ENCODE peak calls at places on chromosomes 7 and 10, in four cellular contexts. X is tibial artery, U is adrenal gland, L is transverse colon. C is an unnamed sample.

GRCh38 chr10:132632851-132633684 is 95.5 kb downstream of the INPP5A start:
- DNase-seq in X (no peak), U (no peak), L (no peak), C (no peak)

GRCh38 chr10:116688241-116688711 is 54.1 kb downstream of the HSPA12A start:
- DNase-seq in X (peak; percentile 36), U (no peak), L (no peak), C (peak; percentile 57)

GRCh38 chr7:66376264-66376945 is 171.3 kb downstream of the TPST1 start:
- DNase-seq in X (no peak), U (no peak), L (no peak), C (peak; percentile 29)

GRCh38 chr10:50604823-50605222 is 18.9 kb downstream of the SGMS1 start:
- DNase-seq in X (no peak), U (no peak), L (no peak), C (no peak)

GRCh38 chr7:135499818-135500217 is 10.1 kb downstream of the CNOT4 start:
- DNase-seq in X (no peak), U (no peak), L (no peak), C (no peak)

GRCh38 chr10:130777507-130778165 is 533.9 kb downstream of the TCERG1L start:
- DNase-seq in X (no peak), U (no peak), L (no peak), C (no peak)

GRCh38 chr7:151083071-151083823 is at the start of gene TMUB1:
- DNase-seq in X (peak; percentile 82), U (peak; percentile 88), L (peak; percentile 86), C (peak; percentile 87)

GRCh38 chr10:112214335-112214941 is 30.9 kb upstream of the GPAM start:
- DNase-seq in X (no peak), U (no peak), L (no peak), C (no peak)

GRCh38 chr7:24540956-24541355 is 32.3 kb upstream of the PALS2 start:
- DNase-seq in X (no peak), U (no peak), L (no peak), C (no peak)

GRCh38 chr10:91077549-91078017 is 142.9 kb upstream of the PCGF5 start:
- DNase-seq in X (peak; percentile 46), U (peak; percentile 94), L (peak; percentile 83), C (peak; percentile 56)

GRCh38 chr10:69549959-69550358 is 23.3 kb downstream of the NEUROG3 start:
- DNase-seq in X (no peak), U (no peak), L (no peak), C (no peak)

GRCh38 chr7:87218941-87219544 is 489 bp downstream of the TMEM243 start:
- DNase-seq in X (peak; percentile 78), U (peak; percentile 74), L (peak; percentile 59), C (peak; percentile 60)

GRCh38 chr10:120085386-120085785 is 192.9 kb downstream of the SEC23IP start:
- DNase-seq in X (no peak), U (no peak), L (no peak), C (peak; percentile 16)

GRCh38 chr10:129853236-129853946 is 110.7 kb downstream of the EBF3 start:
- DNase-seq in X (no peak), U (no peak), L (no peak), C (no peak)

GRCh38 chr10:110432084-110432483 is 65.6 kb upstream of the DUSP5 start:
- DNase-seq in X (no peak), U (no peak), L (no peak), C (no peak)

GRCh38 chr10:100307716-100308115 is 21.2 kb upstream of the BLOC1S2 start:
- DNase-seq in X (no peak), U (no peak), L (no peak), C (no peak)

GRCh38 chr10:30788307-30788706 is 158.8 kb upstream of the LYZL2 start:
- DNase-seq in X (no peak), U (no peak), L (no peak), C (no peak)

GRCh38 chr7:105439174-105439893 is 50.6 kb upstream of the SRPK2 start:
- DNase-seq in X (no peak), U (no peak), L (peak; percentile 22), C (no peak)

GRCh38 chr10:14552010-14552409 is 221.3 kb upstream of the FRMD4A start:
- DNase-seq in X (no peak), U (no peak), L (no peak), C (no peak)

GRCh38 chr7:94761451-94761850 is 105.5 kb upstream of the SGCE start:
- DNase-seq in X (no peak), U (no peak), L (no peak), C (no peak)

GRCh38 chr10:113007343-113007771 is 57.3 kb downstream of the TCF7L2 start:
- DNase-seq in X (no peak), U (no peak), L (no peak), C (no peak)

GRCh38 chr7:55013851-55014250 is 5.0 kb upstream of the EGFR start:
- DNase-seq in X (no peak), U (no peak), L (no peak), C (no peak)

GRCh38 chr10:117373848-117374505 is 1.3 kb downstream of the PDZD8 start:
- DNase-seq in X (peak; percentile 60), U (peak; percentile 77), L (peak; percentile 59), C (peak; percentile 39)

GRCh38 chr7:65946895-65947294 is 35.1 kb downstream of the GUSB start:
- DNase-seq in X (peak; percentile 41), U (peak; percentile 79), L (peak; percentile 25), C (peak; percentile 39)

GRCh38 chr7:44521347-44522095 is 19.6 kb downstream of the NPC1L1 start:
- DNase-seq in X (no peak), U (peak; percentile 24), L (no peak), C (no peak)

GRCh38 chr10:117442521-117442920 is 67.3 kb upstream of the PDZD8 start:
- DNase-seq in X (no peak), U (no peak), L (no peak), C (no peak)

GRCh38 chr10:78367012-78367411 is 333.3 kb downstream of the RPS24 start:
- DNase-seq in X (no peak), U (no peak), L (no peak), C (peak; percentile 18)

GRCh38 chr7:157392256-157393037 is 55.6 kb downstream of the DNAJB6 start:
- DNase-seq in X (peak; percentile 2), U (no peak), L (no peak), C (no peak)

GRCh38 chr10:110717830-110718595 is 73.9 kb downstream of the RBM20 start:
- DNase-seq in X (peak; percentile 64), U (no peak), L (no peak), C (no peak)

GRCh38 chr10:122181901-122182799 is 88.9 kb upstream of the BTBD16 start:
- DNase-seq in X (no peak), U (no peak), L (no peak), C (no peak)

GRCh38 chr10:12308102-12308501 is 41.2 kb upstream of the CAMK1D start:
- DNase-seq in X (peak; percentile 28), U (no peak), L (no peak), C (no peak)

GRCh38 chr10:34758447-34758996 is 56.6 kb downstream of the PARD3 start:
- DNase-seq in X (no peak), U (no peak), L (no peak), C (no peak)

GRCh38 chr7:29005829-29006228 is 47.7 kb upstream of the TRIL start:
- DNase-seq in X (no peak), U (no peak), L (no peak), C (no peak)

GRCh38 chr7:37284805-37285211 is 163.9 kb downstream of the ELMO1 start:
- DNase-seq in X (peak; percentile 69), U (peak; percentile 84), L (peak; percentile 62), C (peak; percentile 68)
- TF ChIP-seq CTCF in X (peak; percentile 40), U (peak; percentile 61), L (peak; percentile 67), C (peak; percentile 15)

DNA sequence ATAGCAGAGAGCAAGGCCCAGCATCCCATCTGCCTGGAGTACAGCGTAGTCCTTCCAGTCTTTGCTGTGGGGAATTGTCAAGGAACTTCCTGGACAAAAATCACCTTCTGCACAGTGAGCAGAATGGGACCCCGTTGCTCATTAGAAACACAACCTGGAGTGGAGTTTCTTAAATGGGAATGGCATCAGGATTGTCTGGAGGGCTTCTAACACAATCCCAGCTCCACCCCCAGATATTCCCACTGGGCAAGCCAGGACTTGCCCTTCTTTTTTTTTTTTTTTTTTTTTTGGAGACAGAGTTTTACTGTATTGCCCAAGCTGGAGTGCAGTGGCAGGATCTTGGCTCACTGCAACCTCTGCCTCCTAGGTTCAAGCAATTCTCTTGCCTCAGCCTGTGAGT is 356.4 kb downstream of the GALNT17 start:
- DNase-seq in X (no peak), U (no peak), L (no peak), C (no peak)
- H3K36me3 ChIP-seq in X (no peaks in the 10 kb centered on the region), U (no peaks in the 10 kb centered on the region), L (no peaks in the 10 kb centered on the region), C (no peaks in the 10 kb centered on the region)

DNA sequence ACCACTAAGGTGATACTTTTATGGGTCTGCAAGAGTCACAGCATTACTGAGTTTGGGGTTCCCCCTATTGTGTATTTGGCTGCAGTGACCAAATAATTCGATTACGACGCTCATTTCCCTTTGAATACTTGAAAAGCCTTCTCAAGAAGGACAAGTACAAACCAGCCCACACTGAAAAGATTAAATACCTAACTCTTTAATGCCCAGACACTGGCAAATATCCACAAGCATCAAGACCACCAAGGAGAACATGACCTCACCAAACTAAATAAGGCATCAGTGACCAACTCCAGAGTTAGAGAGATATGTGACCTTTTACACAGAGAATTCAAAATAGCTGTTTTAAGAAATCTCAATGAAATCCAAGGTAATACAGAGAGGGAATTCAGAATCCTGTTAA is 31.8 kb upstream of the SFTPD start:
- DNase-seq in X (no peak), U (no peak), L (no peak), C (no peak)
- TF ChIP-seq CTCF in X (no peak), U (no peak), L (no peak), C (no peak)

DNA sequence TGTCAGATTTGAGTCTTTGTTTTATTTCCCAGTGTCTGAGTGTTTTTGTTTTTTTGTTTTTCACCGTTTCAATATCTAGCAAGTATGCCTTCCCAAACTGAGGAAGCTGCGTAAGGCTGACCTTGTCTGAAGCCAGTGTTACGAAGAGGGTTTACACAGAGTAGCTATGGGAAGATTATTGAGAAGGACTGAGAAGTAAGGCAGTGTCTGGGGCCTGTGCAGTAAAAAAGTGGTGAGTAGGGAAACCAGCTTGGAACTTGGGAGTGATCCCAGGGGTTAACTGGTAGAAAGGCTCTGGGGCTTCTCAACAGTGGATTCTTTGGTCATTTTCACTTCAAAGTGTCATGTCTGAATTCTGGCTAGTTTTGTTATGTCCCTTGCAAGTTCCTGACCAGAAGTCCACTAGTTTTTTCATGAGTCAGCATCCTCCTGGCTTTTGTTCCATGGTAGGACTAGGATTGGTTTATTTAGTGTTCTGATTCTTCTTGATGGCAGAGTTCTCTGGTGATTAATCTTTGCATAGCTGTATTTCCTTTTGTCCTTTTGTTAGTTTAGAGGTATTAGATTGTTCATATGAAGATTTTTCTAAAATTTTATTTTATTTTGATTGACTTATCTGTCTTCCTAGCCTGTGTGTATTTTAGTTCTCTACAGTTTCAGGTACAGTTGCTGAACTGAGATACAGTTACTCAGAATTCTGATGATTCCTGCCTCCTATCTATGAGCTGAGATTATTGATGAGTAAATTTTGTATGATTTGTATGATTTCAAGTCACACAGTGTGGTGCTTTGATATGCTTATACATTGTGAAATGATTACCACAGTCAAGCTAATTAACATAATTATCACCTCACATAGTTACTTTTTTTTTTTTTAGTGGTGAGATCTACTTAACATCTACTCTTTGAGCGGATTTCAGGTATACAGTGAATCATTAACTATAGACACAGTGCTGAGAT is 19.0 kb downstream of the GARS1 start:
- DNase-seq in X (no peak), U (no peak), L (no peak), C (no peak)
- H3K36me3 ChIP-seq in X (peaks cover 74% of the 10 kb centered on the region), U (no peaks in the 10 kb centered on the region), L (no peaks in the 10 kb centered on the region), C (no peaks in the 10 kb centered on the region)

DNA sequence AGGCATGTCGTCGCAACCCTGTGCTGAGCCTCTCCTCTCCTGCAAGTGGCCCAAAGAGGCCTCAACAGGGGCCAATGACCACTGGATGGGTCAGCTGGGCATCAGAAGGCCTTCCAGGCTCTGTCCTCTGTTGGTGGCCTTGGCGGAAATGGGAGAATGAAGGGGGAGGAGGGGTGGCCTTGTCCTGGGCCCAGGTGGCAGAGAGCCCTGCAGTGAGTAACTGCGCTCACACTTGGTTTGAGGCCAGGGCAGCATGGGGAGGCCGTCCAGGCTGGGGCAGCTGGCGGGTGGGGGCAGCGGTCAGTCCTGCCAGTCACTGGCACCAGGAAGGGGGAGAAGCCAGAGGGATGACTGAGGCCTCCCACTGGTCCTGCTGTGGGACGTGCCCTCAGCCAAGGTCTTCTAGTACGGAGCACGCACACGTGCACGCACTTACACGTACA is 59.8 kb downstream of the LHPP start:
- DNase-seq in X (no peak), U (peak; percentile 94), L (no peak), C (peak; percentile 75)
- TF ChIP-seq CTCF in X (no peak), U (no peak), L (no peak), C (no peak)

C was measured in testis.